ENCODE peak calls at places on chromosomes 5 and 9, in seven cellular contexts. X is stomach; V is activated CD4-positive, alpha-beta T cell treated with anti-CD3 and anti-CD28 coated beads, Interleukin-2, amount 50 U/mL, for 1 hour; Z is fibroblast of mammary gland; U is RCC 7860; A is A549; C is stimulated activated naive CD4-positive, alpha-beta T cell. S is an unnamed sample.

GRCh38 chr5:125140855-125141254 is 394.4 kb upstream of the ZNF608 start:
- DNase-seq in X (no peak), V (no peak), Z (peak), U (peak), A (peak), C (no peak), S (no peak)

GRCh38 chr5:143495823-143496275 is 92.4 kb upstream of the NR3C1 start:
- DNase-seq in X (no peak), V (no peak), Z (peak), U (no peak), A (peak), C (no peak), S (no peak)

GRCh38 chr5:41412496-41412895 is 97.9 kb downstream of the PLCXD3 start:
- DNase-seq in X (no peak), V (no peak), Z (no peak), U (no peak), A (no peak), C (no peak), S (no peak)

GRCh38 chr9:89600831-89601230 is 4.0 kb upstream of the GADD45G start:
- DNase-seq in X (no peak), V (no peak), Z (no peak), U (no peak), A (no peak), C (no peak), S (no peak)

GRCh38 chr5:55572011-55572410 is 37.2 kb upstream of the PLPP1 start:
- DNase-seq in X (no peak), V (no peak), Z (no peak), U (no peak), A (no peak), C (no peak), S (no peak)

GRCh38 chr5:132310141-132310834 is 16.1 kb downstream of the SLC22A4 start:
- DNase-seq in X (no peak), V (no peak), Z (no peak), U (no peak), A (no peak), C (no peak), S (no peak)

GRCh38 chr5:98794001-98794400 is 20.5 kb downstream of the RGMB start:
- DNase-seq in X (no peak), V (no peak), Z (no peak), U (no peak), A (no peak), C (no peak), S (no peak)

GRCh38 chr9:2377135-2377534 is 244.5 kb upstream of the VLDLR start:
- DNase-seq in X (no peak), V (no peak), Z (no peak), U (no peak), A (no peak), C (no peak), S (no peak)

GRCh38 chr9:136700309-136700708 is 12.1 kb upstream of the DIPK1B start:
- DNase-seq in X (no peak), V (no peak), Z (peak), U (peak), A (no peak), C (no peak), S (no peak)

GRCh38 chr9:4137755-4138154 is 162.1 kb downstream of the GLIS3 start:
- DNase-seq in X (no peak), V (no peak), Z (peak), U (peak), A (peak), C (no peak), S (no peak)

GRCh38 chr5:88770290-88771257 is 112.4 kb downstream of the MEF2C start:
- DNase-seq in X (no peak), V (no peak), Z (peak), U (no peak), A (no peak), C (no peak), S (no peak)

GRCh38 chr5:21774791-21775190 is 1078.4 kb downstream of the CDH12 start:
- DNase-seq in X (no peak), V (no peak), Z (peak), U (no peak), A (peak), C (no peak), S (no peak)

GRCh38 chr5:142316051-142316450 is 8.8 kb downstream of the SPRY4 start:
- DNase-seq in X (no peak), V (no peak), Z (peak), U (no peak), A (no peak), C (peak), S (no peak)

GRCh38 chr5:3268760-3269330 is 326.8 kb upstream of the IRX1 start:
- DNase-seq in X (no peak), V (no peak), Z (no peak), U (no peak), A (no peak), C (no peak), S (no peak)

GRCh38 chr5:37198066-37198465 is 51.1 kb downstream of the CPLANE1 start:
- DNase-seq in X (no peak), V (no peak), Z (no peak), U (no peak), A (no peak), C (no peak), S (peak)

GRCh38 chr5:14741721-14742426 is 77.4 kb downstream of the OTULIN start:
- DNase-seq in X (no peak), V (no peak), Z (no peak), U (no peak), A (no peak), C (peak), S (no peak)

GRCh38 chr9:37836386-37836785 is 35.8 kb downstream of the DCAF10 start:
- DNase-seq in X (no peak), V (no peak), Z (no peak), U (no peak), A (no peak), C (no peak), S (peak)

GRCh38 chr9:1154739-1155138 is 104.6 kb downstream of the DMRT2 start:
- DNase-seq in X (no peak), V (no peak), Z (no peak), U (no peak), A (no peak), C (no peak), S (no peak)

GRCh38 chr5:134647750-134648424 is 698 bp upstream of the SEC24A start:
- DNase-seq in X (no peak), V (no peak), Z (peak), U (no peak), A (no peak), C (peak), S (peak)

GRCh38 chr5:175347027-175347426 is 97.0 kb downstream of the DRD1 start:
- DNase-seq in X (no peak), V (no peak), Z (peak), U (peak), A (peak), C (no peak), S (no peak)

GRCh38 chr9:18202924-18203323 is 271.0 kb upstream of the ADAMTSL1 start:
- DNase-seq in X (no peak), V (no peak), Z (no peak), U (no peak), A (no peak), C (no peak), S (no peak)

GRCh38 chr5:10329808-10330481 is 22.2 kb upstream of the CMBL start:
- DNase-seq in X (peak), V (no peak), Z (peak), U (no peak), A (no peak), C (no peak), S (no peak)